ENCODE peak calls at places on chromosome 1, in four cellular contexts. X is MV-4-11; E is RPMI7951; L is activated T-helper 9 cell treated with anti-CD3 and anti-CD28 coated beads, Interleukin-2, amount 50 U/mL, for 16 hours. R is an unnamed sample.

GRCh38 chr1:172398193-172398592 is 22.3 kb upstream of the C1orf105 start:
- DNase-seq in X (no peak), E (no peak), L (no peak), R (no peak)

GRCh38 chr1:1356796-1357401 is 1.5 kb downstream of the MXRA8 start:
- DNase-seq in X (no peak), E (no peak), L (no peak), R (no peak)

GRCh38 chr1:93503163-93503562 is 55.2 kb downstream of the FNBP1L start:
- DNase-seq in X (no peak), E (no peak), L (no peak), R (no peak)

GRCh38 chr1:117339866-117340357 is 27.3 kb upstream of the MAN1A2 start:
- DNase-seq in X (peak; percentile 48), E (peak; percentile 30), L (no peak), R (peak; percentile 44)

GRCh38 chr1:239550178-239550577 is 163.8 kb downstream of the CHRM3 start:
- DNase-seq in X (no peak), E (no peak), L (no peak), R (no peak)

GRCh38 chr1:243964915-243965314 is 86.2 kb upstream of the ZBTB18 start:
- DNase-seq in X (no peak), E (no peak), L (no peak), R (peak; percentile 46)

GRCh38 chr1:35882945-35883680 is at the start of gene AGO1:
- DNase-seq in X (peak; percentile 82), E (peak; percentile 90), L (peak; percentile 97), R (peak; percentile 100)

GRCh38 chr1:79497193-79497773 is 490.8 kb upstream of the ADGRL4 start:
- DNase-seq in X (peak; percentile 13), E (no peak), L (no peak), R (peak; percentile 48)

GRCh38 chr1:169528214-169529067 is 42.7 kb upstream of the SLC19A2 start:
- DNase-seq in X (peak; percentile 31), E (no peak), L (no peak), R (no peak)

GRCh38 chr1:100959502-100960060 is 63.7 kb downstream of the SLC30A7 start:
- DNase-seq in X (no peak), E (peak; percentile 32), L (no peak), R (no peak)

GRCh38 chr1:19010995-19011696 is 54.7 kb upstream of the IFFO2 start:
- DNase-seq in X (peak; percentile 98), E (peak; percentile 99), L (peak; percentile 68), R (peak; percentile 93)

GRCh38 chr1:15186846-15187151 is 33.3 kb downstream of the TMEM51 start:
- DNase-seq in X (no peak), E (peak; percentile 89), L (no peak), R (no peak)

GRCh38 chr1:247407180-247407616 is 8.8 kb upstream of the NLRP3 start:
- DNase-seq in X (peak; percentile 96), E (peak; percentile 21), L (peak; percentile 44), R (no peak)

GRCh38 chr1:186782791-186783190 is 46.0 kb upstream of the PLA2G4A start:
- DNase-seq in X (no peak), E (no peak), L (no peak), R (no peak)

GRCh38 chr1:21175324-21175669 is 1.4 kb downstream of the EIF4G3 start:
- DNase-seq in X (peak; percentile 95), E (peak; percentile 55), L (no peak), R (no peak)

GRCh38 chr1:1020000-1020404 is at the start of gene AGRN:
- DNase-seq in X (no peak), E (peak; percentile 32), L (no peak), R (no peak)

R was measured in AG20443.